ENCODE peak calls at places on chromosomes 6 and 20, in seven cellular contexts. O is psoas muscle, B is heart right ventricle, V is left ventricle myocardium inferior, N is DND-41, D is lung, E is NT2/D1. K is an unnamed sample.

GRCh38 chr6:30981942-30982772 is 1.4 kb upstream of the MUC21 start:
- DNase-seq in E (peak; percentile 32), N (no peak), V (no peak), B (no peak), O (no peak), D (peak; percentile 63), K (peak; percentile 21)

GRCh38 chr20:61331542-61331941 is 79.5 kb downstream of the CDH4 start:
- DNase-seq in D (no peak), O (no peak), E (no peak), B (no peak), V (no peak), N (no peak), K (no peak)

GRCh38 chr6:168451805-168452204 is 10.8 kb downstream of the SMOC2 start:
- DNase-seq in N (no peak), E (no peak), B (no peak), V (no peak), O (no peak), D (no peak), K (no peak)

GRCh38 chr20:24764027-24764797 is 184.9 kb upstream of the CST7 start:
- DNase-seq in E (no peak), D (no peak), B (no peak), O (no peak), N (peak; percentile 3), V (no peak), K (no peak)

GRCh38 chr20:47137231-47137865 is 219.2 kb downstream of the ZMYND8 start:
- DNase-seq in D (no peak), E (no peak), V (no peak), O (no peak), B (no peak), N (no peak), K (no peak)

GRCh38 chr6:146546440-146546839 is 2.8 kb downstream of the RAB32 start:
- DNase-seq in N (no peak), O (no peak), E (no peak), B (no peak), V (no peak), D (no peak), K (no peak)

GRCh38 chr20:62922451-62922921 is 3.8 kb downstream of the DIDO1 start:
- DNase-seq in N (peak; percentile 43), B (no peak), E (no peak), D (no peak), O (no peak), V (no peak), K (no peak)

GRCh38 chr6:121951918-121952379 is 447.5 kb upstream of the HSF2 start:
- DNase-seq in E (no peak), V (no peak), D (no peak), N (no peak), B (no peak), O (no peak), K (no peak)

GRCh38 chr6:137339929-137340559 is 120.9 kb upstream of the IFNGR1 start:
- DNase-seq in E (no peak), V (no peak), D (no peak), B (no peak), N (no peak), O (no peak), K (no peak)

GRCh38 chr20:52103469-52103910 is 88.1 kb downstream of the ZFP64 start:
- DNase-seq in V (no peak), E (peak; percentile 25), B (no peak), N (no peak), O (no peak), D (no peak), K (no peak)

GRCh38 chr6:36428911-36429310 is 13.7 kb downstream of the PXT1 start:
- DNase-seq in E (no peak), B (no peak), O (no peak), V (no peak), N (no peak), D (no peak), K (no peak)

GRCh38 chr6:72390548-72390947 is 231.3 kb upstream of the KCNQ5 start:
- DNase-seq in D (no peak), V (no peak), B (no peak), E (no peak), N (no peak), O (no peak), K (no peak)

GRCh38 chr6:128474933-128475332 is 45.5 kb downstream of the PTPRK start:
- DNase-seq in O (no peak), B (no peak), N (no peak), E (no peak), V (no peak), D (no peak), K (no peak)

GRCh38 chr20:36856691-36857635 is 19.0 kb upstream of the TLDC2 start:
- DNase-seq in V (no peak), O (no peak), B (no peak), N (peak; percentile 51), D (no peak), E (no peak), K (no peak)

GRCh38 chr20:17659801-17660200 is 22.2 kb downstream of the RRBP1 start:
- DNase-seq in D (no peak), E (no peak), B (no peak), N (no peak), V (no peak), O (no peak), K (no peak)

GRCh38 chr20:41889125-41889870 is 271.1 kb upstream of the CHD6 start:
- DNase-seq in D (no peak), N (peak; percentile 13), O (no peak), V (no peak), B (no peak), E (no peak), K (no peak)

GRCh38 chr6:42851599-42851998 is 27.8 kb upstream of the RPL7L1 start:
- DNase-seq in D (no peak), N (no peak), O (no peak), V (no peak), E (no peak), B (no peak), K (no peak)

GRCh38 chr6:165755583-165755982 is 92.5 kb upstream of the PDE10A start:
- DNase-seq in B (no peak), N (no peak), D (no peak), V (no peak), O (no peak), E (no peak), K (no peak)

GRCh38 chr6:101232946-101233345 is 160.6 kb upstream of the GRIK2 start:
- DNase-seq in V (no peak), O (no peak), N (no peak), D (no peak), E (no peak), B (no peak), K (no peak)

GRCh38 chr20:49285233-49285668 is 7.4 kb upstream of the ZNFX1 start:
- DNase-seq in O (no peak), D (no peak), B (no peak), E (no peak), V (no peak), N (no peak), K (no peak)

GRCh38 chr20:49284818-49285217 is 7.0 kb upstream of the ZNFX1 start:
- DNase-seq in B (no peak), N (no peak), O (no peak), D (no peak), E (no peak), V (no peak), K (no peak)

GRCh38 chr20:49286689-49287551 is 9.1 kb upstream of the ZNFX1 start:
- DNase-seq in B (no peak), E (no peak), O (no peak), V (no peak), N (no peak), D (no peak), K (peak; percentile 10)

GRCh38 chr20:49287555-49288249 is 9.8 kb upstream of the ZNFX1 start:
- DNase-seq in O (no peak), D (no peak), N (no peak), E (no peak), B (no peak), V (no peak), K (peak; percentile 8)

DNA sequence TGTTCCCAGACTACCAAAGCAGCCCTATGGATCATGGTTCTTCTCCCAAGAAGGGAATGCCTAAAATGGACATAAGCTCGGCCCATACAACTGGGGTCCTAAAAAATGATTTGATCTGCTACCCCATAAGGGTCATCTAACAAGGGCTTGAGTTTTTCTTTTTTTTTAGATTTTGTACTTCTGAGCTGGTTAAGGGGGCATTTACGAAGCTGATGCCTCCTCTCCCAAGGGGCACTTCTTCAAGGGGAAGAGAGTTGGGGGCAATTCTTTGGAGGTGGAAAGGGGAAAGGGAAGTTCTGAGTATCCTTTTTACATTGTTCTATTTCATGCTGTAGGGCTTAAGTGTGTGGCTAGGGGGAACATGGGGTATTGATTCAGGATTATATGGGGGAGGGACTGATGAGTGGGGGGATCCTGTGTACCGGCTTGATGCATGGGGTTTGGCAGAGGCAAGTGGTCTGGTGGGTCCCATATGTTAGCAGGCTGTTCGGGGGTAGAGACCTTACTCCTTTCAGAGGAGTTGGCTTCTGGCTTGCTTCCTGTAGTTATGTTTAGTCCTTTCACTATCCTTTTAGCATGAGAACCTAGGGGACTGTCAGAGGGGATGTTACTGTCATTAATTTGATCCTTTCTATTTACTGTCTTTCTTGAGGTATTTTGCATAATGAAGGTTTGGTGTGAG is 8.1 kb upstream of the ZNFX1 start:
- DNase-seq in N (no peak), B (no peak), D (no peak), E (no peak), O (no peak), V (no peak), K (peak; percentile 17)
- H3K9me3 ChIP-seq in N (peaks cover 51% of the 10 kb centered on the region), B (peaks cover 75% of the 10 kb centered on the region), D (peaks cover 29% of the 10 kb centered on the region), E (peaks cover 100% of the 10 kb centered on the region), O (peaks cover 15% of the 10 kb centered on the region), V (peaks cover 64% of the 10 kb centered on the region), K (peaks cover 6% of the 10 kb centered on the region)

DNA sequence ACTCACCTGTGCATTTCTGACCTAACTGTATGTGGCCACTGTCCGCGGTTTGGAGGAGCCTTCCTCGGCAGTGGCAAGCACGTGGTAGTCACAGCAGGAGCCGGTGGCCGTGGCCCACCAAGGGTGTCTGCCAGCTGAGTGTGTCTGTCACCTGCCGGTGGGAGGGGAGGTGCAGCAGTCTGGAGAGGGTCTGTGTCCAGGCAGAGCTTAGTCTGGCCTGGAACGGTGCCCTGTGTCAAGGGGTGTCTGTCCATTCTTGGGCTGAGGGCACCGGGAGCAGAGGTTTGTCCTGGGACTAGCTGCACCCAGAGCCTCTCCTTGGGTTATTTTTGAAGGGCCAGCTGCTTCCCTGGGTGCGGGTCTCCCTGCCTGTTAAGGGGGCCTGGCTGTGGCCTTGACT is 5.0 kb downstream of the RBM38 start:
- DNase-seq in O (peak; percentile 63), V (peak; percentile 13), B (no peak), E (no peak), N (no peak), D (no peak), K (no peak)
- H3K4me1 ChIP-seq in O (peaks cover 72% of the 10 kb centered on the region), V (peaks cover 93% of the 10 kb centered on the region), B (peaks cover 26% of the 10 kb centered on the region), E (peaks cover 43% of the 10 kb centered on the region), N (peaks cover 78% of the 10 kb centered on the region), D (peaks cover 14% of the 10 kb centered on the region), K (no peaks in the 10 kb centered on the region)

DNA sequence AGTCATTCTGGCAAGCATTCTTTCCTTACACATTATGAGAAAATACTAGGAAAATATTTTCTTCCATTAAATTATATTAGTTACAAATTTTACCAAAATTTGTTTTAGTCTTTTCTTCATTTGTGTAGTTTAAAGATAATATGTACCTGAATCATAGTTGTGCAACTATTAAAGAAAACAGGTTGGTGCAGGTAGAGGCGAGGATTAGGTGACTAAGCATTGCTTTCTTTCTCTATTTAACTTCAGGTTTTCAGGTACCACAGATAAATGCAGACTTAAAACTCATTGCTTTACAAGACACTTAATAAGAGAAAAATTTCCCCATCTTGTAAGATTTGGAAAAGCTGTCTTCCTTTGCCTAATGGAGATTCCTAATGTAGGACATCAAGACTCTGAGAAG is 1175.5 kb upstream of the ADGRB3 start:
- DNase-seq in B (no peak), V (no peak), E (no peak), D (no peak), O (no peak), N (no peak), K (no peak)
- H3K9me3 ChIP-seq in B (peaks cover 65% of the 10 kb centered on the region), V (peaks cover 47% of the 10 kb centered on the region), E (no peaks in the 10 kb centered on the region), D (peaks cover 4% of the 10 kb centered on the region), O (peaks cover 4% of the 10 kb centered on the region), N (peaks cover 13% of the 10 kb centered on the region), K (no peaks in the 10 kb centered on the region)

GRCh38 chr6:158056804-158057203 is 75.1 kb downstream of the SYNJ2 start:
- DNase-seq in D (no peak), O (no peak), N (no peak), V (peak; percentile 1), E (no peak), B (no peak), K (no peak)
- H3K4me1 ChIP-seq in D (peaks cover 11% of the 10 kb centered on the region), O (peaks cover 28% of the 10 kb centered on the region), N (no peaks in the 10 kb centered on the region), V (peaks cover 30% of the 10 kb centered on the region), E (peaks cover 2% of the 10 kb centered on the region), B (peaks cover 14% of the 10 kb centered on the region), K (no peaks in the 10 kb centered on the region)